ENCODE peak calls at places on chromosomes 7 and 10, in six cellular contexts. O, F, A, R, K and Y are unnamed samples.
A peak's percentile ranks its signal among the peaks of the same experiment; 100 is the strongest.

GRCh38 chr7:144437370-144438191 is 34.1 kb upstream of the NOBOX start:
- DNase-seq in F (peak; percentile 2), K (peak; percentile 81), A (peak; percentile 77), O (peak; percentile 69), R (peak; percentile 35), Y (no peak)

GRCh38 chr10:33638891-33639290 is 304.4 kb upstream of the NRP1 start:
- DNase-seq in K (no peak), F (no peak), O (no peak), A (no peak), R (no peak), Y (no peak)

GRCh38 chr7:37642028-37642540 is 41.5 kb upstream of the GPR141 start:
- DNase-seq in R (no peak), K (no peak), F (no peak), A (no peak), O (no peak), Y (no peak)

GRCh38 chr7:79217468-79217867 is 236.0 kb downstream of the MAGI2 start:
- DNase-seq in O (no peak), K (no peak), F (no peak), R (no peak), A (peak; percentile 35), Y (no peak)

GRCh38 chr7:116546916-116547315 is 22.1 kb downstream of the CAV1 start:
- DNase-seq in R (no peak), K (no peak), O (no peak), F (no peak), A (peak; percentile 57), Y (no peak)

GRCh38 chr10:14751576-14752330 is 22.9 kb downstream of the FAM107B start:
- DNase-seq in R (no peak), A (peak; percentile 48), K (peak; percentile 34), F (no peak), O (no peak), Y (no peak)

GRCh38 chr10:101485681-101486554 is 102.1 kb downstream of the POLL start:
- DNase-seq in F (no peak), O (no peak), A (peak; percentile 18), K (no peak), R (no peak), Y (no peak)

GRCh38 chr10:27743736-27744477 is 1.7 kb downstream of the MKX start:
- DNase-seq in A (peak; percentile 69), O (no peak), F (no peak), K (peak; percentile 63), R (no peak), Y (no peak)

GRCh38 chr7:65912220-65912619 is 39.3 kb downstream of the VKORC1L1 start:
- DNase-seq in A (no peak), K (no peak), R (no peak), F (no peak), O (no peak), Y (no peak)

GRCh38 chr7:65910237-65910636 is 37.4 kb downstream of the VKORC1L1 start:
- DNase-seq in R (no peak), K (peak; percentile 13), F (peak; percentile 4), A (no peak), O (no peak), Y (no peak)

DNA sequence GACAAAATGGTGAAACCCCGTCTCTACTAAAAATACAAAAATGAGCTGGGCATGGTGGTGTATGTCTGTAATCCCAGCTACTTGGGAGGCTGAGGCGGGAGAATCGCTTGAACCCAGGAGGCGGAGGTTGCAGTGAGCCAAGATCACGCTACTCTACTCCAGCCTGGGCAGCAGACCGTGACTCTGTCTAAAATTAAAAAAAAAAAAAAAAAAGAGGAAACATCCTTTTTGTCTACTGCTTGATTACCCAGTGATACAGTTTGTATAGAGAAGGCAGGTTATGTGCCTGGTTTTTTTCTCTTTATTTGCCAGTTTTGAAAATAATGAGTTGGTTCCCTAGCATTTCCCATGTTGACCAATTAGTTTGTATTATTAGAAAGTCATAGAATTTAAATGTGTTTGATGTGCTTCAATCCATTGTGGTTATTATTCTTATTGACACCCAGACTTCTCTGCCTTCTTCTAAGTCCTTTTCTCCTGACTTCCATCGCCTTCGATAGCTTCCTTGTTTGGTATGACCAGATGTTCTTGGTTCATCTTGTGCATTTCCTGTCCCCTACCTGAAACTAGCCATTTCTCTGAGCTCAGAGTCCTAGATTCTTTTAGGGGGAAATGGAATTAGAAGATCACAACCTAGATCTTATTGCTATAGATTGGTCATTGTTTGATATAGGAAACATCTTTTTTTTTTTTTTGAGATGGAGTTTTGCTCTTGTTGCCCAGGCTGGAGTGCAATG is 43.2 kb downstream of the VKORC1L1 start:
- DNase-seq in O (no peak), F (no peak), A (no peak), R (no peak), K (no peak), Y (no peak)
- H3K9me3 ChIP-seq in O (no peaks in the 10 kb centered on the region), F (no peaks in the 10 kb centered on the region), A (no peaks in the 10 kb centered on the region), R (no peaks in the 10 kb centered on the region), K (no peaks in the 10 kb centered on the region), Y (no peaks in the 10 kb centered on the region)

DNA sequence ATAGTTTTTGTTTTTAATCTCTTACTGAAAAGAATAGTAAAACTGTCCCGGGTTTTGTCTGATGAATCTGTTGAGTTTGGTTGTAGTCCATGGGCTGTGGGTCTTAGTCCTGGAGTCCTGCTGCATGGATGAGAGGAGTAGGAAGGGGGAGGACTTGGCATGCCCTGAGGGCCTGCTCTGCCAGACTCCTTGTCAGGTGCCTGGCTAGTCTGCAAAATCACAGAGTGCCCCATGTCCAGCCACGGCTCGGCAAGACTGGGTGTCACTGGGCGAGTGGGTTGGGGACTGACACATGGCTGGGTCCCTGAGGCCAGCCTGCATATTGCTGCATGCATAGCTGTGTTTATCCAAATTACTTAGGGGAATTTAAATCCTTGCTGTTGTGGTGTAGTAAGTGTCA is 9.7 kb downstream of the MINDY4 start:
- DNase-seq in F (no peak), R (no peak), K (no peak), O (no peak), A (no peak), Y (no peak)
- H3K9me3 ChIP-seq in F (no peaks in the 10 kb centered on the region), R (no peaks in the 10 kb centered on the region), K (no peaks in the 10 kb centered on the region), O (no peaks in the 10 kb centered on the region), A (no peaks in the 10 kb centered on the region), Y (no peaks in the 10 kb centered on the region)

DNA sequence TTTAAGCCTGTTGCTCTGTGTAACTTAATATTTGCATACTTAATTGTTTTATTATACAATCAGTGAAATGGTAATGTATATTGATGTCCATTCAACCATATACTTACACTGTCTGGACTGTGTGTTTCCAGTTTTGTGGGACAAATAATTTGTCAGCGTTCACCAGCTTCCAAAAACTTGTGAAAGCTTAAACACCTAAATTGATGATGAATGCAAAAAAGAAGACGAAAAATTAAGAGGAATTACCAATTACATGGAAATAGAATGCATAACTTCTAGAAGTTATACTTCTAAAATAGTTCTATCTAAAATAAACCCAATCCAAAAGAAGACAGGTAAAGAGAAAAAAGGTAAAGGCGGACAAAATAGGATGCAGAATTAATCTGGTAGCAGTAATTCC is 155.0 kb upstream of the FZD1 start:
- DNase-seq in F (no peak), A (no peak), K (no peak), O (no peak), R (no peak), Y (no peak)
- H3K9me3 ChIP-seq in F (no peaks in the 10 kb centered on the region), A (no peaks in the 10 kb centered on the region), K (no peaks in the 10 kb centered on the region), O (no peaks in the 10 kb centered on the region), R (no peaks in the 10 kb centered on the region), Y (no peaks in the 10 kb centered on the region)

GRCh38 chr7:121261207-121261884 is 67.5 kb upstream of the WNT16 start:
- DNase-seq in R (no peak), F (no peak), O (no peak), K (no peak), A (no peak), Y (no peak)

GRCh38 chr7:121259826-121260225 is 69.0 kb upstream of the WNT16 start:
- DNase-seq in A (no peak), F (no peak), R (no peak), O (no peak), K (no peak), Y (no peak)

GRCh38 chr7:121266307-121266894 is 62.4 kb upstream of the WNT16 start:
- DNase-seq in O (no peak), A (no peak), F (no peak), K (no peak), R (no peak), Y (no peak)

GRCh38 chr7:121262221-121262620 is 66.6 kb upstream of the WNT16 start:
- DNase-seq in R (no peak), F (peak; percentile 8), K (peak; percentile 29), O (no peak), A (no peak), Y (no peak)

GRCh38 chr7:121262969-121263368 is 65.8 kb upstream of the WNT16 start:
- DNase-seq in F (no peak), K (no peak), R (no peak), A (no peak), O (no peak), Y (no peak)
- H3K9me3 ChIP-seq in F (no peaks in the 10 kb centered on the region), K (no peaks in the 10 kb centered on the region), R (no peaks in the 10 kb centered on the region), A (no peaks in the 10 kb centered on the region), O (no peaks in the 10 kb centered on the region), Y (no peaks in the 10 kb centered on the region)

DNA sequence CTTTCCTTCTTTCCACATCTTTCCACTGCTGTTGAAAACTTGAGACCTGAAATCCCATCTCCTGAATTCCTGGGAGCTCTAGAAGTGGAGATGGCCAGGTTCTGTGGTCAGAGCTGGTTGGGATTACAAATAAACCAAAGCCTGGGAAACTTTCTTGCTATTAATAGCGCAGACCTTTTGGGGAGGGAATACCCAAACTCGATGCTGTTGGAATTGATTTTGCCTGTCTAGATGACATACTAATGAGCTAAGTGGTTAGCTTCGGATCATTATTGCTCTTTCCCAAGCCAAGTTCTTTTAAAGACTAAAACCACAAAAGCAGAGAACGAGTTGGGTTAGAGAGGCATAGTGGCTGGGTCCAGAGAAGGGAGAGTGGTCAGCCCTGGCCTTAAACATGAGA is 76.6 kb downstream of the TCF7L2 start:
- DNase-seq in R (no peak), F (peak; percentile 72), A (peak; percentile 56), K (peak; percentile 16), O (no peak), Y (no peak)
- H3K9me3 ChIP-seq in R (no peaks in the 10 kb centered on the region), F (no peaks in the 10 kb centered on the region), A (no peaks in the 10 kb centered on the region), K (no peaks in the 10 kb centered on the region), O (no peaks in the 10 kb centered on the region), Y (no peaks in the 10 kb centered on the region)

DNA sequence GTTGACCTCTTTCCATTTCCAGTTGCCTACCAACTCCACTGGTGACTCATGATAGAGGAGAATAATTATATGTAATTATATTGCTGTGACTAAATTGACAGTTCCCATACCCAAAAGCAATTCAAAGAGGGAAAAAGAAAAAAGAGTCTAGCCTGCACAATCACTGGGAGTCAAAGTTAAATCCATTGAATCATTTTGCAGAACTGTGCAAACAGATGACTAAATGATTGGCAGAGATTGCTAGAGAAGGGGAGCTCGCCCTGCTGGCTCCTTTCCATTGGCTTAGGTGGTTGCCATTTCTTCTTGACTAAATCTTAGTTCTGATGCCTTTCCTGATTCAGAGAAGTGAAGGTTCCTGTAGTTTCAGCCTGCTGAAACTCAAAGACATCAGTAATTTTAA is 1228.6 kb upstream of the SORCS1 start:
- DNase-seq in A (peak; percentile 80), O (no peak), K (peak; percentile 64), F (no peak), R (no peak), Y (no peak)
- H3K9me3 ChIP-seq in A (no peaks in the 10 kb centered on the region), O (no peaks in the 10 kb centered on the region), K (no peaks in the 10 kb centered on the region), F (no peaks in the 10 kb centered on the region), R (no peaks in the 10 kb centered on the region), Y (no peaks in the 10 kb centered on the region)

GRCh38 chr7:139634087-139634486 is 110.6 kb downstream of the CLEC2L start:
- DNase-seq in R (no peak), K (no peak), F (no peak), O (no peak), A (no peak), Y (no peak)
- H3K9me3 ChIP-seq in R (no peaks in the 10 kb centered on the region), K (no peaks in the 10 kb centered on the region), F (no peaks in the 10 kb centered on the region), O (no peaks in the 10 kb centered on the region), A (no peaks in the 10 kb centered on the region), Y (no peaks in the 10 kb centered on the region)